ENCODE peak calls at places on chromosome 19, in six cellular contexts. E is testis; B is neuronal stem cell; A is tibial nerve; O is CD4-positive, CD25-positive, alpha-beta regulatory T cell; C is cardiac muscle cell. R is an unnamed sample.
A peak's percentile ranks its signal among the peaks of the same experiment; 100 is the strongest.

GRCh38 chr19:50290011-50290410 is 39.2 kb downstream of the KCNC3 start:
- DNase-seq in E (no peak), O (no peak), A (no peak), C (no peak), B (no peak), R (no peak)

GRCh38 chr19:29812080-29812880 is 489 bp downstream of the CCNE1 start:
- DNase-seq in E (no peak), O (no peak), A (no peak), C (peak; percentile 28), B (peak; percentile 17), R (no peak)

GRCh38 chr19:3950871-3951861 is 18.3 kb downstream of the NMRK2 start:
- DNase-seq in O (no peak), B (no peak), C (peak; percentile 56), E (peak; percentile 54), A (no peak), R (no peak)

GRCh38 chr19:39677931-39678889 is 22.5 kb downstream of the LGALS16 start:
- DNase-seq in A (no peak), E (no peak), O (peak; percentile 61), B (no peak), C (no peak), R (no peak)

GRCh38 chr19:18858906-18859646 is 27.3 kb downstream of the UPF1 start:
- DNase-seq in O (no peak), E (no peak), C (no peak), A (no peak), B (no peak), R (no peak)

GRCh38 chr19:46495789-46496099 is at the start of gene PNMA8B:
- DNase-seq in B (peak; percentile 96), O (peak; percentile 29), E (peak; percentile 86), A (no peak), C (peak; percentile 96), R (no peak)

GRCh38 chr19:43572172-43572588 is 3.1 kb downstream of the XRCC1 start:
- DNase-seq in E (no peak), A (no peak), C (no peak), O (no peak), B (no peak), R (no peak)

GRCh38 chr19:30052122-30053075 is 110.4 kb downstream of the URI1 start:
- DNase-seq in O (no peak), A (no peak), C (no peak), B (no peak), E (no peak), R (no peak)

GRCh38 chr19:5953680-5954213 is 24.2 kb downstream of the RANBP3 start:
- DNase-seq in O (peak; percentile 65), B (no peak), A (no peak), C (no peak), E (no peak), R (no peak)

GRCh38 chr19:3145909-3146676 is 10.3 kb downstream of the GNA15 start:
- DNase-seq in C (no peak), B (no peak), A (no peak), O (no peak), E (no peak), R (no peak)

GRCh38 chr19:13881231-13881691 is 4.3 kb downstream of the NANOS3 start:
- DNase-seq in C (peak; percentile 32), E (no peak), A (no peak), B (no peak), O (peak; percentile 27), R (no peak)

GRCh38 chr19:4456566-4456842 is 1.1 kb downstream of the UBXN6 start:
- DNase-seq in E (peak; percentile 63), A (no peak), C (peak; percentile 48), B (no peak), O (no peak), R (no peak)

GRCh38 chr19:17625980-17626379 is 62.2 kb downstream of the UNC13A start:
- DNase-seq in O (no peak), E (no peak), B (no peak), C (no peak), A (no peak), R (no peak)

GRCh38 chr19:3710265-3710812 is 2.2 kb downstream of the TJP3 start:
- DNase-seq in B (no peak), A (peak; percentile 47), O (no peak), E (peak; percentile 61), C (peak; percentile 40), R (no peak)

GRCh38 chr19:47002853-47003610 is 16.6 kb upstream of the NPAS1 start:
- DNase-seq in E (no peak), O (no peak), B (no peak), C (no peak), A (no peak), R (no peak)

GRCh38 chr19:42250666-42251531 is 4.0 kb downstream of the ERF start:
- DNase-seq in O (peak; percentile 35), B (no peak), E (no peak), A (no peak), C (no peak), R (no peak)

GRCh38 chr19:5572556-5573286 is 5.0 kb upstream of the TINCR start:
- DNase-seq in C (no peak), E (no peak), O (no peak), B (no peak), A (no peak), R (no peak)

GRCh38 chr19:18291019-18291524 is 9.7 kb upstream of the JUND start:
- DNase-seq in B (no peak), O (no peak), E (no peak), A (no peak), C (no peak), R (no peak)

GRCh38 chr19:19420570-19421301 is 15.3 kb downstream of the GATAD2A start:
- DNase-seq in B (no peak), C (no peak), A (no peak), E (no peak), O (no peak), R (no peak)

DNA sequence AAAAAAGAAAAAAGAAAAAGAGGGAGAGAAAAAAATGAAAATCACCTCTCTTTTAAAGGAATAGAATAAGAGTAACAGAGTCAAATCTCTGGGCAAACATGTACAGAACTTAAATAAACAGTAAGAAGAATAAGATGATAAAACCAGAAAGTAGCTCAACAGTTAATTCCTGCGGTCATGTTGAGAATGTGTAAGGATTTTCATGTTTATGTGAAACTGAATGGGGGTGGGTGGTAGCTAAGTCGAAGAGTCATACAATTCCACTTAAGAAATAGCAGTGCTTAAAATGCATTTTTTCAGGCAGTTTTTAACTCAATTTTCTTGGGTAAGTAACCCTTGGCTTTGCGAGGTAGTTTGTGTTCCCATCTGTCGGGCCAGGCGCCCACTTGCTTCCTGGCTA is 60.9 kb downstream of the PEX11G start:
- DNase-seq in C (no peak), B (no peak), E (no peak), O (no peak), A (no peak), R (peak; percentile 86)
- H3K27ac ChIP-seq in C (no peak overlapping the region), B (no peak overlapping the region), E (no peak overlapping the region), O (no peak overlapping the region), A (no peak overlapping the region), R (peak overlapping the region; percentile 3)

GRCh38 chr19:53782698-53783097 is 41.4 kb downstream of the NLRP12 start:
- DNase-seq in E (no peak), O (no peak), B (no peak), C (no peak), A (no peak), R (no peak)

GRCh38 chr19:53775524-53775923 is 48.6 kb downstream of the NLRP12 start:
- DNase-seq in C (no peak), O (no peak), E (no peak), B (no peak), A (no peak), R (no peak)

GRCh38 chr19:53785196-53785889 is 38.8 kb downstream of the NLRP12 start:
- DNase-seq in C (no peak), E (no peak), B (no peak), O (no peak), A (no peak), R (no peak)

GRCh38 chr19:53780506-53780905 is 43.6 kb downstream of the NLRP12 start:
- DNase-seq in E (no peak), A (no peak), C (no peak), O (no peak), B (no peak), R (no peak)
- H3K4me3 ChIP-seq in E (no peak overlapping the region), A (no peak overlapping the region), C (no peak overlapping the region), O (no peak overlapping the region), B (no peak overlapping the region), R (no peak overlapping the region)

GRCh38 chr19:399370-399769 is 9.6 kb downstream of the C2CD4C start:
- DNase-seq in B (no peak), O (no peak), E (no peak), A (no peak), C (no peak), R (no peak)

GRCh38 chr19:398719-399118 is 10.2 kb downstream of the C2CD4C start:
- DNase-seq in C (no peak), B (no peak), O (no peak), A (no peak), E (no peak), R (no peak)

GRCh38 chr19:397941-398706 is 10.8 kb downstream of the C2CD4C start:
- DNase-seq in B (no peak), A (no peak), O (no peak), C (no peak), E (no peak), R (no peak)

GRCh38 chr19:395467-395866 is 13.5 kb downstream of the C2CD4C start:
- DNase-seq in A (no peak), E (no peak), B (no peak), C (no peak), O (no peak), R (no peak)

DNA sequence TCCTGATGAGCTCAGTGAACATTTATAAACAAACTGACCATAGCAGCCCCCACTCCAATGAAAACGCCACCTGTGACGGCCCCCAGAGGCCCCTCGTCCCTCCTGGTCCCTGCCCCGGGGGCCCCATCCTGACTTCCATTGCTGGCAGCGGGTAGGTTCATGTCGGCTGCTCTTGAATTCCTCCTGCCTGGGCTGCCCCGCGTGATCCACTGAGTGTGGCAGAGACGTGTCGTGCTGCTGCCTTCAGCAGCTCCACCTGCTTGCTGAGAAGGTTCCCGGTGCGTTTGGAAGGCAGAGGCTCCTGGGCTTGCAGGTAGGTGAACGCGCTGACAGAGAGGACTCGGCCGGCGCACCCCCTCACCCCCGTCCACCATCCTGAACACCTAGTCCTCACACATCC is 11.6 kb downstream of the C2CD4C start:
- DNase-seq in E (no peak), O (no peak), C (no peak), B (no peak), A (no peak), R (no peak)
- H3K9me3 ChIP-seq in E (no peaks in the 10 kb centered on the region), O (no peaks in the 10 kb centered on the region), C (no peaks in the 10 kb centered on the region), B (peaks cover 3% of the 10 kb centered on the region), A (no peaks in the 10 kb centered on the region), R (peaks cover 61% of the 10 kb centered on the region)

DNA sequence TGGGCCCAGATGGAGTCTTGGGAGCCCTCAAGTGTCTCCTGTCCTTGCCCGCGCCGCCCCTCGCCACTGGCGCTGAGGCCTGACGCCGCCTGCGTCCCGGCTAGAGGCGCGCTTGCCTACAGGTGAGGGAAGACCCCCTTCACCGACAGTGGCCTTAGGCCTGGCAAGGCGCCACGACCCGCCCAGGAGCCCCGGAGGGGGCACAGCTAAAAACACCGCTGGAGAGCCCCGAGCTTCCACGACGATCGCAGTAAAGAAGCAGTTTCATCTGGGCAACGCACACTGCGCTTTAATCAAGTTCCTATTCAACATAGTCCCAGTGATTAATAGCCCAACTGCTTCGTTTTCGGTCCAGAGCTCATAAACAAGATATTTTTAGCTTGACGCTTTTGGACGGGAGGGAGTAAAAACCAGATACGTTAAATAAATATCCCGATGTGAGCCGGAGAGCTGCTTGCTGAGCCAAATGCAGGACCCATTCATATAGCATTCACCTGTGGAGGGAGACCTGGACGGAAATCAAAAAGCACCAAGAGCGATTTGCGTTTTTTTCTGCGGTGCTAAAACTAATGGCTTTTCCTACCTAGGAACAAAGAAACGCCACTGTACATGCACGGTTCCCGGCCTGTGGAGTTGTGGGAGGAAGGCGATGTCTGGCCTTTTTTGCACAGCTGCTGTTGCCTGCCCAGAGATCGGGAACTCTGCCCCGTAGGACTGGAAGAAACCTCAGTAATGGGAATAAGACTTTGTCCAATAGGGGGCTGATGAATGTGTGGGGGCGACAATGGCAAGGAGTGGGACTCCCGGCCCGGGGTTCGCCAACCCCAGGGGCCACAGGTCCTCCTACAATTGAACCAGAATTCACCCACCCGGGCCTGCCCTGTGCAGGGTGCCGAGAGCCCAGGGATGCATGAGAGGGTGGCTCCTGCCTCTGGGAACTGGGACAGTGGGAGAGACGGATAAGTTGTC is 1.7 kb upstream of the CEBPA start:
- DNase-seq in A (no peak), B (no peak), E (no peak), C (no peak), O (no peak), R (no peak)
- H3K27ac ChIP-seq in A (peak overlapping the region; percentile 79), B (no peak overlapping the region), E (peak overlapping the region; percentile 65), C (no peak overlapping the region), O (no peak overlapping the region), R (no peak overlapping the region)